ENCODE peak calls at places on chromosomes 12 and 14, in ten cellular contexts. A is lower lobe of right lung; B is HCT116; S is pancreas; C is psoas muscle; J is heart right ventricle; X is CD8-positive, alpha-beta T cell; U is CD4-positive, alpha-beta T cell; R is foreskin keratinocyte; Y is right lobe of liver. O is an unnamed sample. For H3K27me3, the result is how much of the 10 kb centered on the place peaks cover.

GRCh38 chr12:68420225-68421008 is 88.3 kb upstream of the MDM1 start:
- ATAC-seq in J (peak), U (no peak), A (no peak), B (no peak), Y (no peak), C (peak), X (no peak), R (no peak), S (peak), O (peak)

GRCh38 chr12:80830533-80831088 is 107.1 kb downstream of the LIN7A start:
- ATAC-seq in S (no peak), C (no peak), B (no peak), U (no peak), A (peak), Y (no peak), R (no peak), X (no peak), J (no peak), O (no peak)

GRCh38 chr12:49121047-49121696 is 10.0 kb downstream of the TUBA1B start:
- ATAC-seq in J (peak), B (peak), X (no peak), U (no peak), Y (peak), R (peak), A (peak), C (peak), S (peak), O (peak)

GRCh38 chr14:70789961-70790360 is 19.4 kb downstream of the MAP3K9 start:
- ATAC-seq in U (no peak), R (no peak), X (no peak), C (no peak), A (peak), S (no peak), Y (no peak), J (no peak), B (no peak), O (no peak)

GRCh38 chr12:66733839-66734238 is 55.0 kb upstream of the GRIP1 start:
- ATAC-seq in A (no peak), C (no peak), J (no peak), Y (no peak), U (no peak), B (no peak), S (no peak), X (no peak), R (no peak), O (no peak)

GRCh38 chr14:95340201-95340697 is 20.5 kb upstream of the CLMN start:
- ATAC-seq in X (no peak), U (no peak), C (no peak), R (peak), A (peak), S (peak), J (no peak), B (peak), Y (peak), O (no peak)

GRCh38 chr12:24227550-24227949 is 278.1 kb upstream of the SOX5 start:
- ATAC-seq in C (no peak), J (no peak), X (no peak), B (no peak), A (no peak), S (no peak), Y (no peak), R (no peak), U (no peak), O (no peak)

GRCh38 chr14:22472935-22473854 is 115.8 kb downstream of the DAD1 start:
- ATAC-seq in R (peak), Y (peak), S (peak), X (no peak), C (no peak), J (peak), B (peak), U (no peak), A (peak), O (no peak)

GRCh38 chr12:45244561-45245348 is 28.9 kb downstream of the ANO6 start:
- ATAC-seq in Y (peak), B (no peak), S (peak), C (peak), J (peak), A (peak), R (no peak), U (peak), X (peak), O (peak)

GRCh38 chr14:89429206-89430091 is 12.4 kb upstream of the FOXN3 start:
- ATAC-seq in C (peak), J (peak), A (peak), U (no peak), X (no peak), R (peak), S (peak), B (no peak), Y (no peak), O (no peak)

GRCh38 chr14:94545131-94545841 is 16.0 kb upstream of the SERPINA4 start:
- ATAC-seq in R (no peak), J (no peak), S (no peak), A (no peak), C (no peak), Y (no peak), B (no peak), U (no peak), X (no peak), O (no peak)

GRCh38 chr14:54175298-54175942 is 218.8 kb upstream of the BMP4 start:
- ATAC-seq in A (peak), R (peak), Y (peak), S (peak), X (no peak), U (no peak), B (peak), C (no peak), J (peak), O (no peak)

GRCh38 chr14:23067847-23068791 is 10.8 kb upstream of the CDH24 start:
- ATAC-seq in C (peak), S (no peak), U (no peak), J (no peak), B (no peak), A (no peak), R (no peak), Y (no peak), X (no peak), O (no peak)

GRCh38 chr14:99155173-99155777 is 116.7 kb downstream of the BCL11B start:
- ATAC-seq in J (no peak), R (no peak), B (no peak), Y (peak), C (peak), U (no peak), A (peak), S (peak), X (no peak), O (no peak)

GRCh38 chr12:124512667-124513296 is 54.6 kb downstream of the NCOR2 start:
- ATAC-seq in S (peak), Y (peak), R (peak), A (peak), U (no peak), X (no peak), B (peak), C (no peak), J (peak), O (peak)

GRCh38 chr12:81942588-81942987 is 183.4 kb upstream of the PPFIA2 start:
- ATAC-seq in C (no peak), U (peak), A (peak), R (no peak), B (no peak), Y (no peak), S (no peak), X (peak), J (no peak), O (no peak)

GRCh38 chr12:100279159-100279558 is 12.2 kb downstream of the SCYL2 start:
- ATAC-seq in B (no peak), U (no peak), S (no peak), C (no peak), Y (no peak), R (no peak), J (no peak), X (no peak), A (no peak), O (no peak)

GRCh38 chr14:53109028-53109687 is 44.0 kb downstream of the DDHD1 start:
- ATAC-seq in S (peak), C (no peak), J (no peak), Y (peak), U (peak), A (peak), B (no peak), X (peak), R (no peak), O (no peak)

GRCh38 chr12:110122929-110123328 is 1.2 kb upstream of the IFT81 start:
- ATAC-seq in X (no peak), B (no peak), R (no peak), U (no peak), C (no peak), Y (no peak), A (no peak), J (no peak), S (no peak), O (no peak)

GRCh38 chr12:128830505-128830893 is 6.7 kb upstream of the SLC15A4 start:
- ATAC-seq in C (no peak), Y (no peak), S (peak), A (peak), B (no peak), X (no peak), R (no peak), J (no peak), U (no peak), O (no peak)

GRCh38 chr12:102905229-102905628 is 11.8 kb downstream of the PAH start:
- ATAC-seq in X (no peak), B (no peak), U (no peak), Y (no peak), S (no peak), R (no peak), C (no peak), A (no peak), J (no peak), O (no peak)

GRCh38 chr14:81031488-81031887 is 76.1 kb downstream of the TSHR start:
- ATAC-seq in B (no peak), Y (no peak), C (no peak), X (no peak), U (no peak), S (peak), A (no peak), R (no peak), J (no peak), O (no peak)

GRCh38 chr12:76310110-76310509 is 38.1 kb downstream of the BBS10 start:
- ATAC-seq in A (no peak), R (peak), C (no peak), B (peak), U (no peak), X (no peak), Y (no peak), S (no peak), J (no peak), O (no peak)

GRCh38 chr14:35155962-35156361 is 33.6 kb downstream of the PRORP start:
- ATAC-seq in A (peak), C (no peak), Y (peak), S (peak), X (no peak), J (no peak), B (no peak), R (peak), U (no peak), O (no peak)

GRCh38 chr12:57470970-57471656 is 8.6 kb downstream of the ARHGAP9 start:
- ATAC-seq in A (no peak), X (no peak), Y (no peak), B (no peak), U (no peak), J (no peak), C (no peak), R (no peak), S (no peak), O (no peak)

GRCh38 chr14:105021656-105022275 is 883 bp upstream of the CDCA4 start:
- ATAC-seq in R (no peak), J (no peak), X (no peak), U (peak), A (peak), S (peak), Y (no peak), B (peak), C (no peak), O (no peak)

GRCh38 chr14:105022276-105022670 is 1.4 kb upstream of the CDCA4 start:
- ATAC-seq in C (no peak), Y (no peak), J (no peak), A (no peak), S (no peak), X (no peak), U (no peak), R (no peak), B (no peak), O (no peak)

GRCh38 chr14:105018414-105018813 is 2.5 kb downstream of the CDCA4 start:
- ATAC-seq in R (no peak), J (no peak), B (no peak), Y (no peak), U (no peak), A (no peak), C (no peak), S (no peak), X (no peak), O (no peak)

GRCh38 chr14:105020815-105021655 is at the start of gene CDCA4:
- ATAC-seq in R (peak), X (peak), S (peak), U (peak), A (peak), C (peak), Y (peak), B (peak), J (peak), O (peak)

DNA sequence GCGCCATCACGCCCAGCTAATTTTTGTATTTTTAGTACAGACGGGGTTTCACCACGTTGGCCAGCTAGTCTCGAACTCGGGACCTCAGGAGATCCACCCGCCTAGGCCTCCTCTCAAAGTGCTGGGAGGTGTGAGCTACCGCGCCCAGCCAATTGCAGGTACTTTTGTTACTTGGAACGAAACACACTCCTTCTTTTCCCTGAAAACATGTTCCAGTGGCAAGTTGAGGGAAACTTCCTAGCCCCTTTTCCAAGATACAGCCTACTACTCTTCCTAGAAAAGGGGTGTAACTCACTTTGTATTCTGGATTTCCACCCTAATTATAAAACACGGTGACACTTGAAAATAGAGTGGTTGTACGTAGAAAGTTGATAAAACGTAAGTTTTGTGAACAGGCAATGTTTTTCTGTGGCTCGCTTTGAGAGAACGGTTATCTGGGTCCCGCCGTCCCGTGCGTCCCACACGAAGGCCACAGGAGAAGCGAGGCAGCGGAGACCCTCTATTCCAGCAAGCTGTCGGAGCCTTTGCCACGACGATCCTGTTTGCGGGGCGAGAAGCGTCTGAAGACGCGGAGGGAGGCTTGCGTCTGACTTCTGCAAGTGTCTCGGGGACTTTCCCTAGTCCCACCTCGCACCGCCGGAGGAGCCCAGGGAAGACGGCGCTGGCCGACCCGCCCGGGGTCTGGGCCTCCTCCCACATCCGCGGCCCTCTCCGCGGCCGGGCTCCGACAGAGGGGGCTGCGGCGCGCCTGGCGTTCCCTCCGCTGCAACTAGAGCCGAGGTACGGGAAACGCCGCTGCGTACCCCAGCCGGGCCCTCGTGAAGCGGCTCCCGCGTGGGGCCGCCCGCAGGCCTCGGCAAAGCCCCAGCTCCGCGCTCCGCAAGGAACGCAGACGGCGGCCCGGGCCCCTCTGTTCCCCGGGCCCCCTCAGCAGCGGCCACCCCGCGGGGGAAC is 745 bp downstream of the CDCA4 start:
- ATAC-seq in X (peak), B (peak), R (no peak), S (no peak), A (peak), Y (no peak), U (peak), C (no peak), J (no peak), O (peak)
- H3K27me3 ChIP-seq in X (under half), B (under half), R (under half), S (under half), A (under half), Y (under half), U (under half), C (under half), J (under half), O (under half)

DNA sequence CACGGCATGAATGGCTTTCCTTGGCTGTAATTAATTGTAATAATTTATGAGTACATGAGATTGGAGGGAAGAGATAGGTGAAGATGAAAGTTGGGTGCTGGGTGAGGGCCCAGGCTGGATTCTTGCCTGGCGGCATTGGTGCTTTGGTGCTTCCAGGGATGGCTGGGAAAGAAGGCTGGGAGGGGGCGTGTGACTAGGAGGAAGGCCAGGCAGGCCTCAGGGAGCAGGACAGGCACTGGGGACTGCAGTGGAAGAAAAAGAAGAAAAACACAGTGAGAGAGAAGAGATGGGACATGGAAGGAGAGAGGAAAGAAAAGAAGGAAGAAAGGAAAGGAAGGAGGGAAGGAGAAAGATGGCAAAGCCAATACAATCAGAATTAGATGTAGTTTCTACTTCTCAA is 3.7 kb downstream of the HOXC9 start:
- ATAC-seq in A (no peak), U (no peak), X (no peak), Y (no peak), R (no peak), B (no peak), S (no peak), J (no peak), C (no peak), O (no peak)
- H3K27me3 ChIP-seq in A (half or more), U (half or more), X (half or more), Y (under half), R (under half), B (under half), S (under half), J (half or more), C (under half), O (half or more)

DNA sequence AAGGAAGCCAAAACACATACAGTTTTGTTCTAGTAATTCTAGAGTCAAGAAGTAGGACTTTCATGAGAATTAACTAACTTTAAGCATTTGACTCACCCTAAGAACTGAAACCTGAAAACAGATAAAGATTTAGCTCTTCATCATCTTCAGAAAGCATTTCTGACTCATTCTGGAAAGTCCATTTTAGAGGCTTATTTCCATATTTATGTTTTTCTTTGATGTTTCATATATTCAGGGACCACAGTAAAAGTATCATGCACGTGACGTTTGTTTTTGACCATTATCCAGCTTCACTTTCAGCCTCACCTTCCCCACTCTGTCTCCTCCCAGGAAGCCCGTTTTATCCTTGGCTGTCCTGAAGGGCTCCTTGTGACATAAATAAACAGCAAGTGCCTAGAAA is 79.2 kb downstream of the MDGA2 start:
- ATAC-seq in J (no peak), Y (no peak), U (no peak), A (no peak), X (no peak), B (no peak), C (no peak), S (no peak), R (no peak), O (no peak)
- H3K27me3 ChIP-seq in J (under half), Y (under half), U (under half), A (under half), X (under half), B (under half), C (under half), S (under half), R (under half), O (under half)

GRCh38 chr14:37596790-37597189 is 1.4 kb downstream of the TTC6 start:
- ATAC-seq in J (no peak), X (no peak), A (no peak), S (no peak), U (no peak), Y (no peak), C (no peak), B (no peak), R (no peak), O (no peak)

GRCh38 chr14:37597538-37598084 is 2.2 kb downstream of the TTC6 start:
- ATAC-seq in R (no peak), C (no peak), Y (no peak), X (no peak), A (peak), B (no peak), U (no peak), J (no peak), S (no peak), O (no peak)

GRCh38 chr14:37598973-37599526 is 3.6 kb downstream of the TTC6 start:
- ATAC-seq in B (no peak), R (no peak), C (no peak), J (no peak), A (no peak), S (no peak), X (no peak), Y (no peak), U (no peak), O (no peak)

GRCh38 chr14:37599527-37600368 is 4.3 kb downstream of the TTC6 start:
- ATAC-seq in X (no peak), S (no peak), A (no peak), J (no peak), B (no peak), Y (no peak), U (no peak), R (no peak), C (no peak), O (no peak)

GRCh38 chr14:37598085-37598972 is 2.9 kb downstream of the TTC6 start:
- ATAC-seq in U (no peak), J (no peak), C (no peak), R (no peak), Y (no peak), B (no peak), X (no peak), S (peak), A (peak), O (no peak)
- H3K27me3 ChIP-seq in U (half or more), J (half or more), C (half or more), R (half or more), Y (under half), B (under half), X (under half), S (under half), A (half or more), O (half or more)

DNA sequence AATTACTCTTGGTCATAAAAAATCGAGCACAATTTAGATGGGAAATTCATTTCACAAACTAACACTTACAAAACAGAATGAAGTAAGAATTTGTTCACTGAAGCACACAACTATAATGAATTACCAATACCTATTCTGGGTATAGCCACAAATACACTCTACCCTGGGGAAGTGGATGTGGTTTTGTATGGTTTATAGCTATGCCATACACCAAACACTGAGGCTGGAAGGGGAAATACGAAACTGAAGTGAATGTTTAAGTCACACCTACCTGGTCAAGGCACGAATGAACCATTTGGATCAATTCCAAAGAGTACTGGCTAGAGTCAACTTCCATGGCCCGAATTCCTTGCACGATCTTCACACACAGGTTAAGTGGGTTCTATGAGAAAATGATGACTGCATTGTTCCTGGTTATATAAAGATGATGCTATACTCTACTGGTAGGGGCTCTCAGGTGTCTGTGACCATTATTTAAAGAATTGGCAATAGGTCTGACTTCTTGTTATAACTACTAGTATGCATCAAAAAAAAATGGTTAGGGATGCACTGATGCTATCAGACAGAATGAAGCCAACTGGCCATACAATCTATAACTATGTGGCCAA is 12.8 kb downstream of the NEK9 start:
- ATAC-seq in B (no peak), S (no peak), R (no peak), X (no peak), Y (no peak), A (no peak), J (no peak), U (no peak), C (no peak), O (no peak)
- H3K27me3 ChIP-seq in B (under half), S (under half), R (under half), X (under half), Y (under half), A (under half), J (under half), U (under half), C (under half), O (under half)

GRCh38 chr12:108054496-108054895 is 74.6 kb upstream of the WSCD2 start:
- ATAC-seq in S (no peak), A (no peak), Y (no peak), C (no peak), X (no peak), U (no peak), B (no peak), R (no peak), J (no peak), O (no peak)

GRCh38 chr12:108053512-108053911 is 75.6 kb upstream of the WSCD2 start:
- ATAC-seq in R (no peak), A (no peak), S (no peak), C (no peak), B (no peak), Y (no peak), J (no peak), U (no peak), X (no peak), O (no peak)

GRCh38 chr12:108048686-108049085 is 80.4 kb upstream of the WSCD2 start:
- ATAC-seq in R (no peak), B (no peak), S (no peak), J (no peak), U (no peak), X (no peak), C (no peak), A (no peak), Y (no peak), O (no peak)

GRCh38 chr12:108055135-108055534 is 74.0 kb upstream of the WSCD2 start:
- ATAC-seq in C (no peak), A (no peak), Y (no peak), U (no peak), S (no peak), X (no peak), R (no peak), J (no peak), B (no peak), O (no peak)

GRCh38 chr12:108052260-108052659 is 76.8 kb upstream of the WSCD2 start:
- ATAC-seq in B (no peak), J (no peak), U (peak), R (no peak), C (no peak), S (no peak), A (no peak), X (no peak), Y (no peak), O (no peak)
- H3K27me3 ChIP-seq in B (half or more), J (under half), U (under half), R (under half), C (under half), S (under half), A (under half), X (under half), Y (under half), O (under half)